ENCODE peak calls at places on chromosomes 11 and 22, in seven cellular contexts. B is effector memory CD8-positive, alpha-beta T cell; Q is B cell; A is cardiac fibroblast; R is nephron progenitor cell; Y is thoracic aorta; E is HTR-8/SVneo. T is an unnamed sample.

GRCh38 chr11:65798882-65799281 is 12.0 kb downstream of the OVOL1 start:
- DNase-seq in Y (no peak), E (no peak), R (no peak), Q (no peak), B (no peak), A (no peak), T (no peak)

GRCh38 chr22:23385301-23386244 is 194.5 kb downstream of the IGLL1 start:
- DNase-seq in E (peak; percentile 77), B (peak; percentile 82), R (peak; percentile 94), A (peak; percentile 81), Q (peak; percentile 67), Y (peak; percentile 43), T (peak; percentile 59)

GRCh38 chr22:20946080-20946986 is 20.7 kb upstream of the AIFM3 start:
- DNase-seq in B (no peak), A (peak; percentile 46), E (no peak), R (no peak), Q (no peak), Y (no peak), T (no peak)

GRCh38 chr11:37503411-37504065 is 905.5 kb upstream of the RAG2 start:
- DNase-seq in A (no peak), E (no peak), Q (no peak), B (no peak), Y (no peak), R (no peak), T (no peak)

GRCh38 chr11:31106963-31107576 is 262.5 kb downstream of the DCDC1 start:
- DNase-seq in Y (no peak), R (peak; percentile 81), E (peak; percentile 18), Q (peak; percentile 59), A (peak; percentile 41), B (no peak), T (peak; percentile 40)

GRCh38 chr11:74679513-74679865 is 51.7 kb downstream of the CHRDL2 start:
- DNase-seq in B (no peak), A (no peak), R (no peak), Y (no peak), E (no peak), Q (no peak), T (no peak)

GRCh38 chr11:45786272-45786671 is 18.7 kb upstream of the SLC35C1 start:
- DNase-seq in Y (no peak), B (no peak), Q (no peak), E (no peak), A (no peak), R (no peak), T (no peak)

GRCh38 chr11:2266586-2267305 is 3.6 kb downstream of the ASCL2 start:
- DNase-seq in B (no peak), Y (no peak), E (no peak), R (no peak), A (no peak), Q (no peak), T (no peak)

GRCh38 chr11:126461996-126462395 is 106.5 kb downstream of the ST3GAL4 start:
- DNase-seq in Y (no peak), E (no peak), A (no peak), B (no peak), R (no peak), Q (no peak), T (no peak)

GRCh38 chr11:87722756-87723599 is 452.3 kb downstream of the RAB38 start:
- DNase-seq in B (no peak), A (peak; percentile 36), E (peak; percentile 4), Q (no peak), R (peak; percentile 23), Y (no peak), T (no peak)

GRCh38 chr22:44369241-44369652 is 56.5 kb upstream of the SHISAL1 start:
- DNase-seq in Q (no peak), Y (no peak), B (no peak), A (no peak), E (no peak), R (no peak), T (no peak)

GRCh38 chr11:7638710-7639642 is 34.3 kb downstream of the CYB5R2 start:
- DNase-seq in A (no peak), Y (no peak), B (no peak), Q (peak; percentile 34), R (no peak), E (no peak), T (no peak)

GRCh38 chr22:17767236-17768065 is 6.8 kb downstream of the BID start:
- DNase-seq in E (no peak), Y (no peak), A (no peak), R (no peak), B (peak; percentile 49), Q (no peak), T (peak; percentile 87)

GRCh38 chr11:76637491-76638266 is 32.9 kb downstream of the LRRC32 start:
- DNase-seq in Q (peak; percentile 94), B (no peak), A (no peak), Y (no peak), R (no peak), E (no peak), T (no peak)

GRCh38 chr11:60118333-60118732 is 29.9 kb downstream of the MS4A2 start:
- DNase-seq in A (no peak), Q (no peak), R (no peak), Y (no peak), B (no peak), E (no peak), T (no peak)

GRCh38 chr11:14118047-14118446 is 155.5 kb downstream of the SPON1 start:
- DNase-seq in A (no peak), B (no peak), Y (no peak), E (no peak), R (no peak), Q (no peak), T (no peak)

GRCh38 chr11:64127267-64128072 is 38.4 kb downstream of the MACROD1 start:
- DNase-seq in A (no peak), R (no peak), E (no peak), B (no peak), Y (no peak), Q (no peak), T (no peak)

GRCh38 chr11:8263769-8264410 is at the start of gene LMO1:
- DNase-seq in E (peak; percentile 90), A (peak; percentile 73), Q (peak; percentile 77), Y (peak; percentile 19), B (peak; percentile 61), R (peak; percentile 94), T (peak; percentile 58)

GRCh38 chr11:2214527-2215229 is 43.1 kb upstream of the TH start:
- DNase-seq in R (no peak), Q (no peak), E (no peak), B (no peak), Y (no peak), A (no peak), T (no peak)

GRCh38 chr11:64745523-64746328 is 1.8 kb upstream of the RASGRP2 start:
- DNase-seq in E (no peak), Y (peak; percentile 83), A (peak; percentile 40), Q (peak; percentile 86), B (peak; percentile 86), R (peak; percentile 78), T (peak; percentile 86)

T was measured in CD4-positive, CD25-positive, alpha-beta regulatory T cell.